ENCODE peak calls at places on chromosomes 13 and 19, in ten cellular contexts. U is breast epithelium, C is A549, F is right atrium auricular region, O is cardiac muscle cell, L is H1, I is DND-41, X is tibial artery, H is fibroblast of lung, R is dorsolateral prefrontal cortex. P is an unnamed sample.

GRCh38 chr19:35008891-35009341 is 8.8 kb downstream of the GRAMD1A start:
- DNase-seq in I (no peak), C (no peak), R (no peak), X (no peak), U (no peak), F (no peak), O (no peak), H (no peak), L (no peak), P (no peak)

GRCh38 chr13:22828081-22828480 is 352.7 kb upstream of the SGCG start:
- DNase-seq in I (no peak), R (no peak), O (no peak), C (no peak), L (no peak), F (no peak), U (no peak), H (no peak), X (no peak), P (peak)

GRCh38 chr19:18713550-18714117 is 30.2 kb downstream of the CRTC1 start:
- DNase-seq in R (no peak), I (no peak), L (no peak), F (no peak), U (no peak), C (no peak), X (no peak), H (no peak), O (no peak), P (no peak)

GRCh38 chr19:13033819-13034611 is 38.7 kb downstream of the NFIX start:
- DNase-seq in R (peak), X (peak), H (peak), O (peak), F (peak), I (peak), C (peak), L (peak), U (peak), P (no peak)

GRCh38 chr13:41107584-41108014 is 25.0 kb downstream of the KBTBD6 start:
- DNase-seq in F (no peak), X (no peak), C (no peak), O (no peak), L (peak), R (no peak), I (no peak), U (no peak), H (no peak), P (no peak)

GRCh38 chr19:18798384-18799352 is 7.6 kb upstream of the COMP start:
- DNase-seq in H (no peak), C (no peak), F (no peak), O (no peak), X (no peak), U (no peak), L (no peak), R (no peak), I (no peak), P (no peak)

GRCh38 chr13:97136418-97136817 is 85.7 kb upstream of the MBNL2 start:
- DNase-seq in C (no peak), L (no peak), O (no peak), I (no peak), H (no peak), F (no peak), U (peak), R (no peak), X (no peak), P (no peak)

GRCh38 chr13:31321457-31321856 is 121.7 kb downstream of the B3GLCT start:
- DNase-seq in R (no peak), H (no peak), U (no peak), X (no peak), F (no peak), L (no peak), O (no peak), I (no peak), C (no peak), P (no peak)

GRCh38 chr19:42277821-42278809 is 9.1 kb downstream of the CIC start:
- DNase-seq in F (no peak), R (no peak), X (no peak), L (no peak), H (no peak), U (peak), I (no peak), C (no peak), O (peak), P (no peak)

GRCh38 chr13:95153647-95154405 is 147.4 kb downstream of the ABCC4 start:
- DNase-seq in R (no peak), U (no peak), O (peak), C (no peak), L (no peak), H (peak), X (no peak), F (no peak), I (no peak), P (no peak)

GRCh38 chr13:98925949-98926348 is 51.9 kb downstream of the DOCK9 start:
- DNase-seq in X (no peak), F (no peak), L (no peak), O (no peak), R (no peak), H (no peak), C (no peak), I (no peak), U (no peak), P (no peak)

GRCh38 chr13:41751277-41751676 is 209.6 kb downstream of the VWA8 start:
- DNase-seq in O (peak), H (peak), C (no peak), X (no peak), R (no peak), I (no peak), F (no peak), L (no peak), U (no peak), P (no peak)

GRCh38 chr13:25084101-25084500 is 11.8 kb upstream of the PABPC3 start:
- DNase-seq in R (no peak), F (no peak), L (no peak), O (no peak), U (no peak), C (no peak), I (no peak), H (no peak), X (no peak), P (no peak)

GRCh38 chr13:114100446-114101320 is 31.7 kb downstream of the RASA3 start:
- DNase-seq in R (no peak), I (no peak), F (peak), C (no peak), L (no peak), U (no peak), H (peak), O (no peak), X (peak), P (no peak)

GRCh38 chr13:94061316-94061715 is 418.2 kb downstream of the DCT start:
- DNase-seq in H (peak), I (no peak), F (no peak), C (no peak), U (no peak), R (no peak), X (no peak), L (no peak), O (no peak), P (no peak)

DNA sequence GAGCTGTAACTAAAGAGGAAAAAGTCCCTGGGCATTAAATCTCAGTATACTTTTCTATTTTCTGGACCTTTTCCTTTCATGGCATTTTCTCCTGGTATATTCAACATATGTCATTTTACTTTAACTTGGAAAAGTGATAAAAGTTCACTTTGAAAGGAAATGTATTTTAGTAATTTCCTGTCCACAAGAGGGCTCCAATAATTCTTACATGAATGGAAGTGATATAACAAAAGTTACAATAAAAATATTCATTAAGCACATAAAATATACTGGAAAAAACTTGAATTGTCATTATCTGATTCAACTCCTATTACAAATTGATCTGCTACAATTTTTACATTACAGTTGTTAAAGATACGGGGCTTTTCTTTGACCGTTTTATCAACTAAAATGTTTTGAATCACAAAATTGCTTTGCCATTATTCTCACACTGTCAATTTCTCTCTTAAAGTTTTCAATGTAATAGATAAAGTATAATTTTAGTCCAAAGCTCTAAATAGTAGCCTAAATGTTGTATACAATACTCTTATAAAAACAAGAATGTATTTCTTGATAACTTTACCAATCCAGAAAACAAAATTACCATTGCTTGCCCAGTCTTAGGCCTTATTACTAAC is 4.9 kb downstream of the UBL3 start:
- DNase-seq in X (no peak), I (no peak), U (no peak), L (no peak), O (peak), R (no peak), F (no peak), C (peak), H (peak), P (no peak)
- TF ChIP-seq CTCF in X (peak), I (peak), U (peak), L (no peak), O (peak), R (peak), F (peak), C (peak), H (no peak), P (peak)

DNA sequence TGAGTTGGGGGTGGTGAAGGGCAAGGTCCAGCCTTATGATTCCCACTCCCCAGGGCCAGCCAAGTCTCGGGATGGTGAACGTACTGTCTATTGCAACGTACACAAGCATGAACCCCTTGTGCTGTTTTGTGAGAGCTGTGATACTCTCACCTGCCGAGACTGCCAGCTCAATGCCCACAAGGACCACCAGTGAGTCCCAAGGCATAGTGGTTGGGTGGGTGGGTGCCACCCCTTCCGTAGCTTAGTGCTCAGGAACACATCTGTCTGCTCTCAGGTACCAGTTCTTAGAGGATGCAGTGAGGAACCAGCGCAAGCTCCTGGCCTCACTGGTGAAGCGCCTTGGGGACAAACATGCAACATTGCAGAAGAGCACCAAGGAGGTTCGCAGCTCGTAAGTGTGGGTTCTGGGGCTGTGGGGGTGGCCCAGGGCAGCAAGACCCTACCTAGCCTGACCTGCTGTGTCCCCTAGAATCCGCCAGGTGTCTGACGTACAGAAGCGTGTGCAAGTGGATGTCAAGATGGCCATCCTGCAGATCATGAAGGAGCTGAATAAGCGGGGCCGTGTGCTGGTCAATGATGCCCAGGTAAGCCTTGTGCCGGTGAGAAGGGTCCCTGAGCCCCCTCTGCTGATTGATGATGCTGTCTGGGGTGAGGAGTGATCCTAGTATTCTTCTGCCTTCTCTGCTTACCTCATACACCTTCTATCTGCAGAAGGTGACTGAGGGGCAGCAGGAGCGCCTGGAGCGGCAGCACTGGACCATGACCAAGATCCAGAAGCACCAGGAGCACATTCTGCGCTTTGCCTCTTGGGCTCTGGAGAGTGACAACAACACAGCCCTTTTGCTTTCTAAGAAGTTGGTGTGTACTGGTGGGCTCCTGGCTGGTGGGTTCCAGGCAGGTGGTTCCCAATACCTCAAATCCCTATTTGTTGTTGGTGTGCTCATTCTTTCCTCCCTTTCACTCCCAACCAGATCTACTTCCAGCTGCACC is 3.8 kb downstream of the TRIM28 start:
- DNase-seq in R (no peak), U (no peak), L (no peak), F (no peak), H (no peak), X (no peak), I (no peak), O (no peak), C (no peak), P (no peak)
- H3K4me3 ChIP-seq in R (no peak), U (no peak), L (no peak), F (no peak), H (peak), X (no peak), I (no peak), O (no peak), C (no peak), P (no peak)

DNA sequence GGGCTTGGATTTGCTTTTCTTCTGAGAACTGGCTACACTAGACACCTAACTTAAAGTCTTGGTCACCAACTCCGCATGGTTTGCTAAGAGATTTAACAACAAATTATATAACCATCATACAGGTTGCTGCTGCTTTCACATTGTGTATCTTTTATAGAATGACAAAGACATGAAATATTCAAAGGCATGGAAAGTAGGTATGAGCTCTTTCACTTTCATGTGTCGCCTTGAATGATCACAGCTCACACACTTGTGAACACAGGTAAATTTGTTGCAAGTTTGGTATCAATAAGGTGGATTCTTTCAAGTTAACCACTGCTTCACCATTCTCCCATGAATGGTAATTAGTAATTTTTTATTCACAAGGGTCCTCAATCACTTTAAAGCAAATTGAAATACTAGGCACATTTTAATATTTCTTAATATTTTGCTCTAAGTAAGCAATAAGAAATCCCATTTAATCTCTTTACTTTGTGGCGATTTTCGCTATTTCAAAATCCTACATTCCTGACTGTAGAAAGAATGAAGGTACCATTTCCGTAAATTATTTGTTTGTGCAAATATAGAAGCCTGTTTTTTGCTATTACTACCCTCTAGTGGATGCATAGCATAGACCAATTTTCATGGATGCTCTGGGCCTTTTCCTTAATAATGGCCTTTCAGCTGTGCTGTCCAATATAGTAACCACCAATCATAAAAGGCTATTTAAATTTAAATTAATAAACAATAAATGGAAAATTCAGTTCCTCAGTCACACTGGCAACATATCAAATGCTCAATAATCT is 45.5 kb upstream of the FREM2 start:
- DNase-seq in R (no peak), F (no peak), O (peak), H (no peak), C (no peak), I (no peak), X (no peak), U (no peak), L (no peak), P (no peak)
- TF ChIP-seq CTCF in R (no peak), F (no peak), O (peak), H (peak), C (no peak), I (peak), X (no peak), U (no peak), L (no peak), P (peak)

GRCh38 chr19:10566658-10567410 is 1.0 kb upstream of the KRI1 start:
- DNase-seq in I (peak), X (no peak), F (no peak), L (no peak), R (no peak), H (no peak), C (no peak), O (no peak), U (no peak), P (no peak)
- H3K4me3 ChIP-seq in I (no peak), X (peak), F (peak), L (no peak), R (peak), H (peak), C (peak), O (no peak), U (peak), P (no peak)

GRCh38 chr13:27372896-27373295 is 51.5 kb upstream of the GTF3A start:
- DNase-seq in O (peak), C (peak), H (no peak), F (no peak), I (no peak), L (no peak), U (no peak), R (no peak), X (no peak), P (no peak)
- TF ChIP-seq CTCF in O (no peak), C (no peak), H (no peak), F (no peak), I (no peak), L (peak), U (no peak), R (no peak), X (no peak), P (no peak)

DNA sequence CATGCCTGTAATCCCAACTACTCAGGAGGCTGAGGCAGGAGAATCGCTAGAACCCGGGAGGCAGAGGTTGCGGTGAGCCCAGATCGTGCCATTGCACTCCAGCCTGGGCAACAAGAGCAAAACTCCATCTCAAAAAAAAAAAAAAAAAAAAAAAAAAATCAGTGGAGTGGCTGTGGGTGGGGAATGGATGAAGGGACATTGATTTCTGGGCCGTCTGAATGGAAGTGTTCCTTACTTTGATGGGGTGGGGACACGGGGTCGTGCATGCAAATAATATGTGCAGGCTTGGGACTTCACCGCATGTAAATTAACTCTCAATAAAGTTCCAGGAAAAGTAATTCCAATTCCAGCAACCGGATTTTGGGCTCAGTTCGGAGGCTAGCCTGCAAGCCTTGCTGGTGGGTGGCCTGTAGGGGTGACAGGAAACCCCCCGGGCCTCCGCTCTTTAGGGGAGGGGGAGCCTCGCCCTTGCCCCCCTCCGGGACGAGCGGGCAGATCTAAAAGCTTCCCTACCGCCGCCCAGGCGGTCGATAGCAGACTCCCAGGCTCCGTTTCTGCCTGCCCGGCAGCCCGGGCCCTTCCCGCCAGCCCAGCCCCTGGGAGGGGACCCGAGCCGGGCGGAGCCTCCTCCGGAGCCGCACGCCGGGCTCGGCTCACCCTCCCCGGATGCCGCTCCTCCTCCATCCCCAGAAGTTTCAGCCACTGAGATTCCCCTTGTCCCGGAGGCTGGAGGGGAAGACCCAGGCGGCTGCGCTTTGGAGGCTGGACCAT is 48.0 kb upstream of the ADGRE5 start:
- DNase-seq in C (peak), X (no peak), H (peak), O (peak), F (no peak), U (no peak), R (no peak), L (peak), I (no peak), P (no peak)
- H3K4me3 ChIP-seq in C (peak), X (peak), H (peak), O (no peak), F (peak), U (peak), R (peak), L (peak), I (no peak), P (no peak)

DNA sequence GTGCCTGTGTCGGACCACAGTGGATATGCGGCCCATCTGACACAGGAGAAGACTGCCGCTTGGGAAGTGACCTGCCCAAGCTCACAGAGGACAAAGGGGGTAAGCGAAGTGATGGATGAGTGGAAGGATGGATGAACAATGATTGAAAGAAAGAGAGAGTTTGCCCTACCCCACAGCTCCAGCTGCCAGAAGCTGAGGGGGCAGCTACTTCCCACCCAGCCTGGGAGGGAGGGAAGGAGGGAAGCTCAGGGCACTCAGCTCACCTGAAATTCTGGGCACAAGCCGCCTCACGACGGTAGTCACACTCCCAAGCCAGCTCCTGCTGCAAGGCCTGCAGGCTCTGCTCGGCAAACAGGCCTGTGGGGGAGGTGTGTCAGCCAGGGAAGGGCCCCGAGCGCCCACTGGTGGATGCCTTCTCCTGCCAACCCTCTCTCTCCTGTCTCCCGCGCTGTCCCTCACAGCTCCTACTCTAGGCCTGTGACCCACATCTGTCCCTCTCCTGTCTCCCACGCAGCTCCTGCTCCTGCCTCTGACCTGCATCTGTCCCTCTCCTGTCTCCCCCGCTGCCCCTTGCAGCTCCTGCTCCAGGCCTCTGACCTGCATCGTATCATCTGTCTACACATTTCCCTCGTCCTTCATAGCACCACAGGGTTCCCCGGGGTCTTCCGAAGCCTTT is 12.0 kb upstream of the NUMBL start:
- DNase-seq in L (peak), U (no peak), H (peak), C (peak), R (no peak), X (no peak), I (no peak), F (no peak), O (peak), P (no peak)
- TF ChIP-seq CTCF in L (peak), U (no peak), H (peak), C (peak), R (peak), X (no peak), I (no peak), F (peak), O (peak), P (peak)

P was measured in retinal pigment epithelial cell.